ENCODE peak calls at places on chromosomes 6 and 20, in five cellular contexts. Z, R, O, L and K are unnamed samples.

GRCh38 chr20:3651204-3651970 is 11.8 kb downstream of the GFRA4 start:
- DNase-seq in Z (no peak), R (no peak), O (no peak), L (no peak), K (no peak)

GRCh38 chr6:37283268-37283667 is 25.3 kb upstream of the TMEM217 start:
- DNase-seq in Z (no peak), R (no peak), O (no peak), L (no peak), K (no peak)

GRCh38 chr6:52725133-52725529 is 38.1 kb downstream of the GSTA2 start:
- DNase-seq in Z (no peak), R (peak; percentile 49), O (no peak), L (no peak), K (peak; percentile 67)

GRCh38 chr20:40848530-40848929 is 159.5 kb upstream of the MAFB start:
- DNase-seq in Z (no peak), R (no peak), O (no peak), L (no peak), K (no peak)

GRCh38 chr6:82197784-82198183 is 49.8 kb downstream of the IBTK start:
- DNase-seq in Z (no peak), R (no peak), O (no peak), L (no peak), K (no peak)

GRCh38 chr6:24719125-24719931 is at the start of gene C6orf62:
- DNase-seq in Z (peak; percentile 25), R (no peak), O (no peak), L (peak; percentile 21), K (no peak)

GRCh38 chr20:44990957-44991356 is 24.6 kb downstream of the STK4 start:
- DNase-seq in Z (peak; percentile 6), R (no peak), O (no peak), L (no peak), K (no peak)

GRCh38 chr6:8492536-8493125 is 57.3 kb upstream of the SLC35B3 start:
- DNase-seq in Z (no peak), R (no peak), O (no peak), L (no peak), K (no peak)

GRCh38 chr20:22866757-22867425 is 168.2 kb upstream of the SSTR4 start:
- DNase-seq in Z (peak; percentile 14), R (no peak), O (no peak), L (no peak), K (no peak)

GRCh38 chr6:134814076-134814709 is 135.7 kb downstream of the ALDH8A1 start:
- DNase-seq in Z (no peak), R (no peak), O (no peak), L (no peak), K (no peak)

GRCh38 chr20:3406481-3407425 is 716 bp downstream of the DNAAF9 start:
- DNase-seq in Z (peak; percentile 67), R (peak; percentile 37), O (no peak), L (peak; percentile 14), K (no peak)

GRCh38 chr6:81774542-81774941 is 22.1 kb upstream of the TENT5A start:
- DNase-seq in Z (no peak), R (no peak), O (no peak), L (no peak), K (no peak)

GRCh38 chr6:158115508-158115907 is 52.6 kb downstream of the SERAC1 start:
- DNase-seq in Z (no peak), R (no peak), O (no peak), L (no peak), K (no peak)

GRCh38 chr6:136341967-136342366 is 52.3 kb upstream of the BCLAF1 start:
- DNase-seq in Z (no peak), R (no peak), O (no peak), L (no peak), K (no peak)

GRCh38 chr6:138517635-138518034 is 18.3 kb upstream of the NHSL1 start:
- DNase-seq in Z (peak; percentile 58), R (peak; percentile 31), O (no peak), L (peak; percentile 42), K (no peak)

GRCh38 chr20:2751868-2752630 is 48.4 kb downstream of the CPXM1 start:
- DNase-seq in Z (peak; percentile 23), R (peak; percentile 52), O (peak; percentile 45), L (no peak), K (no peak)

GRCh38 chr6:75691012-75691411 is 58.0 kb upstream of the MYO6 start:
- DNase-seq in Z (peak; percentile 42), R (no peak), O (no peak), L (no peak), K (no peak)

GRCh38 chr20:3885711-3886110 is 3.5 kb upstream of the PANK2 start:
- DNase-seq in Z (no peak), R (no peak), O (no peak), L (no peak), K (no peak)

GRCh38 chr6:119834418-119834817 is 484.9 kb upstream of the MAN1A1 start:
- DNase-seq in Z (no peak), R (no peak), O (no peak), L (no peak), K (no peak)

GRCh38 chr20:49319204-49319809 is 41.5 kb upstream of the ZNFX1 start:
- DNase-seq in Z (no peak), R (no peak), O (no peak), L (no peak), K (no peak)

GRCh38 chr6:52388790-52389189 is 26.8 kb downstream of the PAQR8 start:
- DNase-seq in Z (no peak), R (peak; percentile 7), O (no peak), L (no peak), K (no peak)

GRCh38 chr20:31820228-31820627 is 1.1 kb downstream of the MYLK2 start:
- DNase-seq in Z (no peak), R (no peak), O (no peak), L (no peak), K (no peak)

DNA sequence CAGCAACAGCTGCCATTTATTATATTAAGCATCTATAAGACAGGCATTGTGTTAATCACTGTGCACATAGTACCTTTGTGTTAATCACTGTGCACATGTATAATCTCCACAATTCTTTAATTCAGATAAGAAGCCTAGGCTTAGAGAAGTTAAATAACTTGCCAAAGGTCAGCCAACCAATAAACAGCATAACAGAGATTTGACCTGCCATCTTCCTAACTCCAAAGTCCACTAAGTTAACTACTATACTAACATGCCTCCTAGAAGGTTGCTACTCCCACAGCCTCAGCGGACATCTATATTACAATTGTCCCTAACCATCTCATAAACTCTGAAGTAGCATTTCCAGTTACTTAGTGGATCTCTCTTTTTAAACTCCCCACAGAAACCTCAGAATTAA is 3.7 kb downstream of the BTBD9 start:
- DNase-seq in Z (no peak), R (no peak), O (no peak), L (no peak), K (no peak)
- H3K27ac ChIP-seq in Z (no peak overlapping the region), R (no peak overlapping the region), O (no peak overlapping the region), L (no peak overlapping the region), K (no peak overlapping the region)

GRCh38 chr6:30883743-30884520 is at the start of gene DDR1:
- DNase-seq in Z (peak; percentile 91), R (peak; percentile 89), O (peak; percentile 73), L (peak; percentile 46), K (peak; percentile 81)
- H3K4me1 ChIP-seq in Z (peaks cover 57% of the 10 kb centered on the region), R (peaks cover 15% of the 10 kb centered on the region), O (peaks cover 22% of the 10 kb centered on the region), L (peaks cover 38% of the 10 kb centered on the region), K (no peaks in the 10 kb centered on the region)

DNA sequence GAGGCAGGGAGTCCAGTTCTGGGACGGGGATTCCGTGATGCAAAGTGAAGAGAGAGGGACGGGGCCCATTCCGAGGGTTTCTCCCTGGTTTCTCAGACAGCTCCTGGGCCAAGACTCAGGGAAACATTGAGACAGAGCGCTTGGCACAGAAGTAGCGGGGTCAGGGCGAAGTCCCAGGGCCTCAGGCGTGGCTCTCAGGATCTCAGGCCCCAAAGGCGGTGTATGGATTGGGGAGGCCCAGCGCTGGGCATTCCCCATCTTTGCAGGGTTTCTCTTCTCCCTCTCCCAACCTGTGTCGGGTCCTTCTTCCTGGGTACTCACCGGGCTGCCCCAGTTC is 35.9 kb upstream of the HLA-G start:
- DNase-seq in Z (no peak), R (no peak), O (no peak), L (no peak), K (no peak)
- H3K27ac ChIP-seq in Z (no peak overlapping the region), R (no peak overlapping the region), O (no peak overlapping the region), L (peak overlapping the region; percentile 58), K (no peak overlapping the region)

DNA sequence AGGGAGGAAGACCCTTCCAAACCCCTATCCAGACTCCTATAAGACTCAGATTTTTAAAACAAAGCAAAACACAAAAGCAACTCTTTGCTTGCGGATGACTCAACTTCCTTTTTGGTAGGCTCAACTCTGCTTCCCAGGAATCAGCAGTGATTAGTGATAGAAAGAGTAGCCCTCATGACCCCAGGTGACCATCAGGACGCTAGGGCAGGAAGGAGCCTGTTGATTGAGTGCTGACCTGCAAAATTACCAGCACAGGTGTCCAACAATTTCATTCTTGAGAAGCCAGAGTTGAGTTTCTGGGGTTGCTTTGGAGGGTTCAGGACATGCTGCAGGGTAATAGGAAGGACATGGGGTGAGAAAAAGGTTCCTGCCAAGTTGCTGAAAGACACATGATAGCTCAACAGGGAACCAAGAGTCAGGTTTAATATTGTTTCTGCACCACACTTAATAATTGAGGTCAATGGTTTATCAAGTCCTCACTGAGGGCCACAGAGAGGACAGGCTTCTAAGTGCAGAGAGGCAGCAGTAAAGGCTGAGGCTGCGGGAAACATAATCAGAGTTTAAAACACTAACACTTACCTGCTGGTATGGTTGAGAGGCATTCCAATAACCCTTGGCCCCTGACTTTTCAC is 67.4 kb upstream of the BMP2 start:
- DNase-seq in Z (no peak), R (no peak), O (no peak), L (no peak), K (no peak)
- H3K4me1 ChIP-seq in Z (peaks cover 27% of the 10 kb centered on the region), R (no peaks in the 10 kb centered on the region), O (no peaks in the 10 kb centered on the region), L (no peaks in the 10 kb centered on the region), K (no peaks in the 10 kb centered on the region)

DNA sequence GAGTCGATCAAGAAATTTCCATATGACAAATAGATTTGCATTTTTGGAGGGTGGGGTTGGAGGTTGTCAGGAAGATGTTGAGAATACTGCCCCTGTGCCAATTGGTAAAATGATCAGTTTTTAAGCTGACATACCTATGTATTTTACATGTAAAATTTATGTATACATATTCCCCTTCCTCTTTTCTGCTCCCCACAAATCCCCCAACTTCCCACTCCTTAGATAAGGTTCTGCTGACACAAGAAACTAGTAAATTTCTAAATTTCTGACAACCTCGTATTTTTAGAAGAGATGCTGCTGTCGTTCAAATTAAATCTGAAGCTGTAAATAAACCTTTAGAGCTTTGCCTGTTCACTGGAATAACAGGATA is 521.0 kb downstream of the CD83 start:
- DNase-seq in Z (no peak), R (no peak), O (no peak), L (no peak), K (no peak)
- H3K27ac ChIP-seq in Z (peak overlapping the region; percentile 9), R (no peak overlapping the region), O (peak overlapping the region; percentile 60), L (no peak overlapping the region), K (no peak overlapping the region)

DNA sequence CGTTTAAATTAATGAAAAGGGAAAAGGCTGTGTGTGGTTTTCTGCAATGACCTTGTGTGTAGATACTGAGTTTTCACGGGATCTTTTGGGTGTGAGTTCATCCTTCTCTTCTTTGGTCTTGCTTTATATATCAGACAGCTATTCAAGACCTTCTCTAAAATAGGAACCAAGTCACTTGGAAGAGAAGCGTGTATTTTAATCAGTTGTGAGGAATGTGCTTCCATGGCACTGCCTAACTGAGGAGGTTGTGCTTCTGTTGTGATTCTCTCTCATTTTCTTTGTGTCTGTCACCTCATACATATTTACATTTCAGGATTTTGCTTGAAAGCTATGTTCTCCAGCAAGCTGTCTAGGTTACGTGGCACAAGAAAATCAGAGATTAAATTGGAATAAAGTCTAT is 428.7 kb downstream of the QKI start:
- DNase-seq in Z (no peak), R (no peak), O (no peak), L (no peak), K (no peak)
- H3K4me1 ChIP-seq in Z (no peaks in the 10 kb centered on the region), R (no peaks in the 10 kb centered on the region), O (no peaks in the 10 kb centered on the region), L (no peaks in the 10 kb centered on the region), K (no peaks in the 10 kb centered on the region)

GRCh38 chr6:6749791-6750434 is 161.4 kb downstream of the LY86 start:
- DNase-seq in Z (peak; percentile 89), R (peak; percentile 48), O (peak; percentile 42), L (no peak), K (peak; percentile 68)
- H3K27ac ChIP-seq in Z (peak overlapping the region; percentile 89), R (peak overlapping the region; percentile 86), O (peak overlapping the region; percentile 84), L (no peak overlapping the region), K (no peak overlapping the region)